ENCODE peak calls at places on chromosomes 2 and 18, in six cellular contexts. P, Q, Y, H, L and T are unnamed samples.

GRCh38 chr2:232950776-232951175 is 62.3 kb downstream of the NGEF start:
- DNase-seq in P (no peak), Q (no peak), Y (no peak), H (no peak), L (no peak), T (no peak)

GRCh38 chr2:33583194-33583938 is 15.7 kb downstream of the FAM98A start:
- DNase-seq in P (no peak), Q (no peak), Y (no peak), H (no peak), L (peak; percentile 43), T (peak; percentile 27)

GRCh38 chr2:64036343-64036742 is 17.1 kb upstream of the VPS54 start:
- DNase-seq in P (peak; percentile 81), Q (no peak), Y (no peak), H (no peak), L (no peak), T (no peak)

GRCh38 chr2:241507430-241508239 is 749 bp downstream of the STK25 start:
- DNase-seq in P (no peak), Q (no peak), Y (no peak), H (no peak), L (peak; percentile 69), T (peak; percentile 82)

GRCh38 chr18:42707080-42707479 is 408.4 kb downstream of the RIT2 start:
- DNase-seq in P (no peak), Q (no peak), Y (no peak), H (no peak), L (no peak), T (no peak)

GRCh38 chr2:197248001-197248401 is 62.6 kb downstream of the ANKRD44 start:
- DNase-seq in P (no peak), Q (no peak), Y (no peak), H (no peak), L (no peak), T (no peak)

GRCh38 chr18:21669736-21670135 is 34.8 kb downstream of the ABHD3 start:
- DNase-seq in P (no peak), Q (no peak), Y (no peak), H (no peak), L (no peak), T (no peak)

GRCh38 chr2:207660994-207661393 is 35.8 kb upstream of the METTL21A start:
- DNase-seq in P (no peak), Q (no peak), Y (no peak), H (no peak), L (no peak), T (no peak)

GRCh38 chr2:72991980-72992733 is 74.8 kb downstream of the EMX1 start:
- DNase-seq in P (no peak), Q (no peak), Y (peak; percentile 8), H (no peak), L (no peak), T (no peak)

GRCh38 chr2:70928366-70928765 is 7.3 kb upstream of the ATP6V1B1 start:
- DNase-seq in P (no peak), Q (peak; percentile 11), Y (no peak), H (no peak), L (no peak), T (no peak)

GRCh38 chr2:231810905-231811304 is 24.7 kb downstream of the COPS7B start:
- DNase-seq in P (no peak), Q (no peak), Y (no peak), H (no peak), L (no peak), T (no peak)

GRCh38 chr18:33184918-33185317 is 255.6 kb downstream of the CCDC178 start:
- DNase-seq in P (no peak), Q (no peak), Y (no peak), H (no peak), L (no peak), T (peak; percentile 43)

GRCh38 chr2:181456660-181457120 is 496 bp upstream of the ITGA4 start:
- DNase-seq in P (peak; percentile 96), Q (peak; percentile 46), Y (peak; percentile 16), H (no peak), L (peak; percentile 24), T (peak; percentile 36)

GRCh38 chr2:127277028-127277427 is 16.9 kb downstream of the ERCC3 start:
- DNase-seq in P (no peak), Q (no peak), Y (no peak), H (no peak), L (no peak), T (no peak)

GRCh38 chr2:166343467-166343866 is 32.3 kb downstream of the SCN9A start:
- DNase-seq in P (no peak), Q (no peak), Y (no peak), H (no peak), L (no peak), T (no peak)

GRCh38 chr2:38600242-38600891 is 2.4 kb downstream of the HNRNPLL start:
- DNase-seq in P (no peak), Q (no peak), Y (no peak), H (no peak), L (no peak), T (peak; percentile 24)

GRCh38 chr18:72601481-72601880 is 57.3 kb upstream of the CBLN2 start:
- DNase-seq in P (no peak), Q (no peak), Y (no peak), H (no peak), L (no peak), T (no peak)

GRCh38 chr2:74893332-74893731 is 59.4 kb downstream of the HK2 start:
- DNase-seq in P (no peak), Q (no peak), Y (no peak), H (no peak), L (no peak), T (no peak)

GRCh38 chr18:596288-596881 is 403 bp upstream of the CLUL1 start:
- DNase-seq in P (peak; percentile 25), Q (peak; percentile 65), Y (no peak), H (no peak), L (peak; percentile 69), T (peak; percentile 87)

GRCh38 chr2:100733344-100734187 is 86.4 kb upstream of the NPAS2 start:
- DNase-seq in P (no peak), Q (peak; percentile 60), Y (peak; percentile 61), H (no peak), L (peak; percentile 21), T (no peak)

GRCh38 chr2:21642647-21643046 is 518.9 kb downstream of the TDRD15 start:
- DNase-seq in P (no peak), Q (no peak), Y (no peak), H (peak; percentile 69), L (no peak), T (peak; percentile 26)

GRCh38 chr2:44852594-44852993 is 88.9 kb upstream of the SIX3 start:
- DNase-seq in P (no peak), Q (no peak), Y (no peak), H (no peak), L (no peak), T (no peak)

GRCh38 chr2:1556776-1557466 is 143.7 kb downstream of the TPO start:
- DNase-seq in P (no peak), Q (no peak), Y (no peak), H (no peak), L (peak; percentile 28), T (no peak)

GRCh38 chr2:20589975-20590703 is 60.8 kb downstream of the HS1BP3 start:
- DNase-seq in P (no peak), Q (no peak), Y (peak; percentile 11), H (no peak), L (peak; percentile 1), T (no peak)

GRCh38 chr18:44273298-44273697 is 407.4 kb upstream of the SETBP1 start:
- DNase-seq in P (no peak), Q (no peak), Y (no peak), H (no peak), L (no peak), T (no peak)

GRCh38 chr2:174325932-174326879 is 8.5 kb upstream of the SP9 start:
- DNase-seq in P (no peak), Q (no peak), Y (peak; percentile 20), H (no peak), L (peak; percentile 21), T (peak; percentile 81)

GRCh38 chr2:241636983-241637232 is at the start of gene THAP4:
- DNase-seq in P (no peak), Q (peak; percentile 48), Y (no peak), H (no peak), L (peak; percentile 71), T (no peak)

GRCh38 chr2:128602699-128603101 is 284.0 kb upstream of the HS6ST1 start:
- DNase-seq in P (no peak), Q (no peak), Y (peak; percentile 10), H (no peak), L (no peak), T (no peak)

GRCh38 chr18:72799106-72799505 is 68.7 kb downstream of the NETO1 start:
- DNase-seq in P (no peak), Q (no peak), Y (no peak), H (no peak), L (no peak), T (no peak)

GRCh38 chr2:138059487-138059886 is 95.2 kb downstream of the HNMT start:
- DNase-seq in P (no peak), Q (no peak), Y (no peak), H (no peak), L (no peak), T (no peak)

DNA sequence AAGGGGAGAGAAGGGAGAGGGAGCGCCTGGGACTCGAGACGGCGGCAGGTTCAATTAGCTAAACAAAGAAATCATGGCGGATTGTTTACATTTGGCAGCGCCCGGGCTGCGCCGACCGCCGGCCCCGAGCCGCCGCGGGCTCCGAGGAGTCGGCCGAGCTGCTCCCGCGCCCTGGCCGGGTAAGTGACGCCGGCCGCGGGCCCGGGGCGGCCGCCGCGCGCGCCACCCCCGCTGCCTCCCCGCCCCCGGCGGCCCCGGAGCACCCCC is 187.1 kb upstream of the FANCL start:
- DNase-seq in P (no peak), Q (no peak), Y (no peak), H (no peak), L (peak; percentile 35), T (no peak)
- H3K4me3 ChIP-seq in P (peak overlapping the region; percentile 47), Q (peak overlapping the region; percentile 48), Y (peak overlapping the region; percentile 53), H (peak overlapping the region; percentile 85), L (no peak overlapping the region), T (peak overlapping the region; percentile 71)

DNA sequence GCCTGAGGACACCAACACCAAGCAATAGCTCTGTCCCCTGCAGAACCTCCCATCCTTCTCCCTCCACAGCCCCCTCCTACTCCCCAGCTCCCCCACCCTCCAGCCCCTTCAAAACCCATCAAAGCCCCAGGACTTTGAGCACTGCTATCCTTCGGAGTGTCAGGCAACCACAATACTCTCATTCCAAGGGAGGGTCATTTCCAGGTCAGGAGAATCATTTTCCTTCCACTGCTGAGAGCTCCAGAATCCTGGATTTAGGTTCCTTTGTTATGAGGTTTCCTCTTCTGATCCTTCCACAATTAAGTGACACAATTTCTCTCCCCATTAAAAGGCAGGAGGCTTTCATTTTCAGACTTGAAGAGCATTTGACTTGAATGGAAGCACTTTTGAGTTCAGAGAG is 24.4 kb upstream of the SPP2 start:
- DNase-seq in P (no peak), Q (no peak), Y (no peak), H (no peak), L (no peak), T (no peak)
- H3K4me3 ChIP-seq in P (no peak overlapping the region), Q (no peak overlapping the region), Y (no peak overlapping the region), H (peak overlapping the region; percentile 41), L (no peak overlapping the region), T (no peak overlapping the region)

DNA sequence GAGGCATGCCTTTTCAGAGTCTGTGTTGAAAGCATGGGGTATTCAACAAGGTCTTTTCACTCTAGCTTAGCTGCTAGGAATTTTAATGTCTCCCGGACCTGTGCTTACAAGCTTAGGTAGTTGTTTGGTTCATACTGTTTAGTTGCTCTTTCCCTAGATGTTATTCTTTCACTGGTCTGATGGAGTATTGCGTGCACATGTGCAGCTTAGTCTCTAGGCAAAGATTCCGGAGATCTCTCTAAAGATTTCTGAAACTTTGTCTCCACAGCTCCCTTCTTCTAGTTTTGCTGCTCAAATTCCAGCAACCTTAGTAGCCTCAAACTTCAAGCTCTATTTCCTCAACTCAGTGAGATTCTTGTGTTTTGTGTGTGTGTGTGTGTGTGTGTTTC is 197.9 kb downstream of the MCFD2 start:
- DNase-seq in P (no peak), Q (no peak), Y (no peak), H (no peak), L (no peak), T (no peak)
- H3K4me3 ChIP-seq in P (no peak overlapping the region), Q (no peak overlapping the region), Y (peak overlapping the region; percentile 22), H (no peak overlapping the region), L (no peak overlapping the region), T (no peak overlapping the region)

GRCh38 chr2:218263817-218264611 is 3.2 kb downstream of the GPBAR1 start:
- DNase-seq in P (no peak), Q (no peak), Y (no peak), H (no peak), L (no peak), T (peak; percentile 56)
- H3K4me3 ChIP-seq in P (no peak overlapping the region), Q (no peak overlapping the region), Y (no peak overlapping the region), H (no peak overlapping the region), L (no peak overlapping the region), T (no peak overlapping the region)